ENCODE peak calls at places on chromosomes 6 and 20, in four cellular contexts. S is mesendoderm, Y is IMR-90, Q is H1. J is an unnamed sample.

GRCh38 chr6:41735427-41736206 is at the start of gene TFEB:
- DNase-seq in Y (peak), Q (no peak), S (peak), J (peak)

GRCh38 chr6:36683145-36683655 is 4.7 kb downstream of the CDKN1A start:
- DNase-seq in Q (no peak), Y (no peak), S (no peak), J (no peak)

GRCh38 chr6:87483929-87484328 is 11.2 kb downstream of the SLC35A1 start:
- DNase-seq in S (peak), Y (peak), Q (peak), J (peak)

GRCh38 chr6:105179244-105180065 is at the start of gene POPDC3:
- DNase-seq in S (peak), Y (peak), Q (no peak), J (peak)

GRCh38 chr6:155755452-155755851 is 299.8 kb upstream of the NOX3 start:
- DNase-seq in Y (peak), Q (no peak), S (no peak), J (no peak)

GRCh38 chr20:1720845-1721475 is 63.4 kb upstream of the SIRPG start:
- DNase-seq in Q (no peak), S (no peak), Y (no peak), J (no peak)

GRCh38 chr6:44734886-44735630 is 347.6 kb downstream of the CDC5L start:
- DNase-seq in Q (no peak), Y (no peak), S (no peak), J (no peak)

GRCh38 chr6:18102783-18103509 is 19.5 kb downstream of the NHLRC1 start:
- DNase-seq in S (no peak), Q (no peak), Y (no peak), J (no peak)

GRCh38 chr6:57256541-57256940 is 34.4 kb upstream of the RAB23 start:
- DNase-seq in Q (no peak), Y (peak), S (no peak), J (no peak)

GRCh38 chr6:150620244-150620643 is 20.6 kb downstream of the PLEKHG1 start:
- DNase-seq in Y (no peak), Q (no peak), S (no peak), J (no peak)

GRCh38 chr6:138999949-139000725 is 12.1 kb upstream of the REPS1 start:
- DNase-seq in S (no peak), Y (no peak), Q (no peak), J (no peak)

GRCh38 chr6:157631838-157632237 is 191.2 kb upstream of the SNX9 start:
- DNase-seq in S (no peak), Q (no peak), Y (no peak), J (no peak)

GRCh38 chr6:5091646-5092045 is 6.5 kb downstream of the PPP1R3G start:
- DNase-seq in S (no peak), Q (no peak), Y (no peak), J (no peak)
- H4K5ac ChIP-seq in S (no peak), Q (no peak), Y (no peak), J (no peak)

GRCh38 chr6:17093692-17094091 is 8.2 kb upstream of the STMND1 start:
- DNase-seq in Y (no peak), Q (no peak), S (peak), J (peak)
- H4K5ac ChIP-seq in Y (no peak), Q (no peak), S (no peak), J (no peak)

DNA sequence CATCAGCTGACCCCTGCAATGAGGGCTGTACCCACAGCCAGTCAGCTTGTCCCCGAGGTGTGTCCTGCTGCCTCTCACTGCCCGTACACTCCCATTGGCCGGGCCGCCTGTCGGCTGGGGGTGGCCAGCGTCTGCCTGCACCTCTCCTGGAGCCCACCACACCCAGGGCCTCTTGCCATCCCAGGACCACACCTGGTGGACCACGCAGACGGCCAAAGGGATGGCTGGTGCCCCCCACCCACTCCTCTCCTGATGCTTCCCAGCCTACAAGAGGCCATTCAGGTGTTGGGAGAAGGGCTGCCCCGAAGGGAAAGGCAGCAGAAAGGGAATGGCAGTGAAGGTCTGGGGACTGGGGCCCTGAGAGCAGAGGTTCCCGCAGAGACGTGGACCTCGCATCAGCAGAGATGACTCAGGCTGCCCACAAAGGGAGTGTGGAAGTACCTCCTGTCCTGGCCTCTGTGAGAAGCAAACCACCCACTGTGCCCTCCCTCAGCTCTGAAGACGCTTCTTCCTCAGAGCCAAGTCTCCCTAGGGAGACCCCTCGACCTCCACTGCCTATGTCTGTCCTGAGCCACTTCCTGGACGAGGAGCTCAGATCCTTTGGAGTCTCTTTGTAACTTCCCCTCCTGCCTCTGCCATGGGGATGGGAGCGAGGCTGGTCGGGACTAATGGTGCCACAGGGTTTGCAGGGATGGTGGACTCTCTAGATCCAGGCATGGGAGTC is 60.9 kb downstream of the PYGB start:
- DNase-seq in S (no peak), Y (peak), Q (no peak), J (no peak)
- H4K5ac ChIP-seq in S (no peak), Y (peak), Q (no peak), J (no peak)

DNA sequence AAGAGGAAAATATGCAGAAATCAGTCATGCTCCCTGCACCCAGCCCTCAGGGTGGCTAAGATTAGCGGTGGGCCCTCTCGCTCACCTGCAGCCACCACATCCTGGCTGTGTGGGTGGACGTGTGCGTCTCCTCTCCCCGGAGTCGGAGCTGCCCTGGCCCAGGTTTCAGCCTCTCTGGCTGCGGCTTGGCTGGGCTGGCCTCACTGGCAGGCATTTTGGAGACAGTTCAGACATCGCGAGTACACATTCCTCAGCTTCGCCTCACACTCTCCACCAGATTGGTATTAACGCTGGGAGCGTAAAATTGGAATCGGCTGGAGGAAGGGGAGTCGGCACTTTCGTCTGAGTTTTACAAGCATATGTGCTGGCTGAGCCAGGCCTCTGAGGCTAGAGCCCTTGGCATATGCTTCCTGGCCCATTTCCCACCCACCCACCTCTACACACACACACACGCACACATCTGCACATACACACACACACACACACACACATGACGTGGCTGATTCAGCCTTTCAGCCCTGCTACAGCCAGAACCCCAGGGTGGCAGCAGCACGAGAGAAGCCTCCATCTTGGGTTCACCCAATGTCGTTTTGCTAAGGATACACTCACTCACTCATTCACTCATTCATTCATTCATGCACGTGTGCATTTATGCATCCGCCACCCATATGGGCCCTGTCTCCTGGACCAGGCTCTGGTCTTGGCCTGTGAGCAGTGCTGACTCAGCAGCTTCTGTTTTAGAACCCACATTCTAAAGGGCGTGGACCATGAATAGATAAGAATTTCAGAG is 42.9 kb downstream of the BCAS4 start:
- DNase-seq in S (no peak), Y (peak), Q (no peak), J (no peak)
- H4K5ac ChIP-seq in S (no peak), Y (peak), Q (no peak), J (no peak)

DNA sequence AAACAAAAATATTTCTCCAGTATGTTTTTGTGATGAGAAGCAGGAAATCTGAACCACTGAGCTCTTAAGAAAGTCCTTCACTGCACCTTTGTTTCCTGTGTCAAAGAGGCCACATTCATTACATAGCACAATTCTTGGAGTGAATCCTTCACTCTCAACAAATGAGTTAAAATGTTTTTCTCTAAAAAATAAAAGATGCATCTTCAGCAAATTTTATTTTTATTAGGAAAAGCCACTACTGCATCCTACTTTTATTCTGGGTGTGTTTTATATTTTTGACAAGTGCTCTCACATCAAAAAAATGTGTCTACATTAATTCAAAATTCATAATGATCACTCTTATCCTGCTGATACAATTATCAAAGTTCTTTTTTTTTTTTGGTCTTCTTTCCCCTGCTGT is 76.3 kb downstream of the PLCB4 start:
- DNase-seq in S (no peak), Q (no peak), Y (no peak), J (no peak)
- H4K5ac ChIP-seq in S (no peak), Q (no peak), Y (no peak), J (no peak)

DNA sequence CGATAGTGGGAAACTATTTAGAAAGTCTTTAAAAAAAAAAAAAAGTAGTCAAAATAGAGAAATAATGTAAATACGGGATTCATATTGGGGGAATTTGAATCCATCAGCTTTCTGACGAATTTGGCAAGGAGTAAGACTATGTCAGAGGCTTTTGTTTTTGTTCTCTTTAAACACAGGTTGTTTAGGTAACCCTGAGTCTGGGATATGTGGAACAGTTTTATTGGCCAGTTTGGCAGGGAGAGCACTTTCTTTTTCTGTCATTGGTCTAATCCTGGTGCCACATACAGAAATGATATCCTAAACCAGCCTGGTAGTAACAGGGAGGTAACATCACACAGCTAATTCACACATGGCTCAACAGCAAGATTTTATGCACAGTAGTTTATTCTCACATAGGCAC is 27.7 kb downstream of the HAO1 start:
- DNase-seq in Q (no peak), Y (peak), S (no peak), J (no peak)
- H4K5ac ChIP-seq in Q (no peak), Y (no peak), S (no peak), J (no peak)

GRCh38 chr6:29553268-29554057 is 6.1 kb downstream of the UBD start:
- DNase-seq in Q (peak), Y (peak), S (peak), J (peak)
- H4K5ac ChIP-seq in Q (no peak), Y (no peak), S (no peak), J (no peak)

DNA sequence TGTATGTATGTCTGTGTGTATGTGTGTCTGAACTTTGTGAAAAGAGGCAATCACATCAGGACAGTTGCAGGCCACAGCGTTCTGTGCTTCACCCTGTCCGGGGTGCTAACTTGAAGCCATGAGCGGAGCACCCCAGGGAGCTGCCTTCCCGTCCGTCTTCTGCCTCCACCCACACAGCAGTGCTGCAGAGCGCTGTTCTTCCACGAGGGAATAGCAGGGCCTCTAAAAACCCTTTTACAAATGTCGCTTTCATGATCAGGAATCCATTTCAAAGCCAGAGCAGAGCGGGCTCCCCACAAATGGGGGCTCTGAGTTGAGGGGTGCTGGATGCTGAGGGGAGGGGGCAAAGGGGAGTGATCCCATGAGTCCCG is 131.5 kb downstream of the RNASET2 start:
- DNase-seq in Y (no peak), Q (no peak), S (no peak), J (no peak)
- H4K5ac ChIP-seq in Y (no peak), Q (no peak), S (no peak), J (no peak)